ENCODE peak calls at places on chromosomes 2 and 18, in four cellular contexts. T is frontal cortex; S is non-pigmented ciliary epithelial cell; D is stimulated activated CD8-positive, alpha-beta memory T cell treated with anti-CD3 and anti-CD28 coated beads, Interleukin-12 subunit alpha, Interleukin-12 subunit beta, amount 100 ng/mL, for 1 hour. N is an unnamed sample.

GRCh38 chr2:204529795-204530463 is 15.3 kb upstream of the PARD3B start:
- DNase-seq in D (no peak), S (no peak), T (no peak), N (no peak)

GRCh38 chr2:215460682-215461081 is 24.8 kb upstream of the FN1 start:
- DNase-seq in T (no peak), S (peak), D (no peak), N (no peak)

GRCh38 chr2:135124924-135125886 is 73.1 kb downstream of the RAB3GAP1 start:
- DNase-seq in S (no peak), D (no peak), T (no peak), N (no peak)

GRCh38 chr2:74864728-74865722 is 31.1 kb downstream of the HK2 start:
- DNase-seq in T (no peak), D (no peak), S (peak), N (no peak)

GRCh38 chr2:47076586-47077441 is 78.3 kb downstream of the STPG4 start:
- DNase-seq in S (peak), D (no peak), T (peak), N (no peak)

GRCh38 chr2:237640493-237640998 is 13.2 kb downstream of the LRRFIP1 start:
- DNase-seq in S (no peak), D (no peak), T (no peak), N (no peak)

GRCh38 chr2:239009001-239009961 is 161.4 kb downstream of the TWIST2 start:
- DNase-seq in D (no peak), S (no peak), T (no peak), N (no peak)

GRCh38 chr2:206800501-206801416 is 35.4 kb downstream of the FASTKD2 start:
- DNase-seq in S (peak), T (peak), D (peak), N (no peak)

GRCh38 chr2:43075906-43076585 is 150.4 kb downstream of the ZFP36L2 start:
- DNase-seq in D (no peak), T (no peak), S (no peak), N (no peak)

GRCh38 chr2:84486436-84487115 is 27.5 kb upstream of the SUCLG1 start:
- DNase-seq in S (no peak), D (no peak), T (no peak), N (no peak)

GRCh38 chr18:76405761-76406356 is 89.2 kb downstream of the ZNF516 start:
- DNase-seq in D (no peak), T (peak), S (no peak), N (peak)

GRCh38 chr2:26816893-26817292 is 31.0 kb downstream of the CENPA start:
- DNase-seq in T (no peak), D (no peak), S (no peak), N (no peak)

N was measured in NK-92 treated with Interleukin-12 subunit alpha and Interleukin-12 subunit beta, amount 100 ng/mL, for 24 hours.